ENCODE peak calls at places on chromosomes 13 and 19, in seven cellular contexts. S, L, C, D, H, E and Q are unnamed samples.

GRCh38 chr13:47413112-47413511 is 516.3 kb upstream of the HTR2A start:
- DNase-seq in H (no peak), L (no peak), E (no peak), C (no peak), D (no peak), S (no peak), Q (no peak)

GRCh38 chr13:27455331-27455855 is 5.0 kb upstream of the MTIF3 start:
- DNase-seq in E (no peak), S (no peak), L (no peak), H (no peak), D (no peak), C (peak; percentile 5), Q (peak; percentile 21)

GRCh38 chr13:41500501-41500900 is 43.2 kb downstream of the RGCC start:
- DNase-seq in D (no peak), C (no peak), S (peak; percentile 31), E (no peak), L (peak; percentile 19), H (no peak), Q (no peak)

GRCh38 chr19:10288662-10289166 is 1.0 kb upstream of the ICAM5 start:
- DNase-seq in H (no peak), C (peak; percentile 49), D (no peak), S (no peak), L (peak; percentile 86), E (no peak), Q (peak; percentile 69)

GRCh38 chr13:45361596-45362206 is 20.7 kb upstream of the TPT1 start:
- DNase-seq in D (no peak), S (no peak), E (no peak), C (no peak), L (peak; percentile 60), H (no peak), Q (no peak)

GRCh38 chr13:77222000-77222690 is 104.7 kb downstream of the MYCBP2 start:
- DNase-seq in D (no peak), E (no peak), H (no peak), C (no peak), L (no peak), S (no peak), Q (no peak)

GRCh38 chr13:105196052-105196451 is 1339.4 kb downstream of the EFNB2 start:
- DNase-seq in C (no peak), S (no peak), H (no peak), E (no peak), D (peak; percentile 12), L (peak; percentile 52), Q (peak; percentile 76)

GRCh38 chr13:32537580-32538233 is 888 bp downstream of the N4BP2L2 start:
- DNase-seq in S (peak; percentile 11), D (no peak), E (peak; percentile 49), C (no peak), H (peak; percentile 33), L (peak; percentile 12), Q (no peak)

GRCh38 chr19:34904846-34905527 is 21.7 kb upstream of the ZNF30 start:
- DNase-seq in D (no peak), C (no peak), S (no peak), E (peak; percentile 17), L (no peak), H (no peak), Q (no peak)

GRCh38 chr13:87274209-87274819 is 396.9 kb upstream of the SLITRK5 start:
- DNase-seq in S (no peak), C (peak; percentile 3), L (peak; percentile 30), H (no peak), E (peak; percentile 47), D (no peak), Q (peak; percentile 72)

GRCh38 chr19:1080360-1081161 is 13.6 kb downstream of the ARHGAP45 start:
- DNase-seq in L (no peak), D (no peak), C (no peak), S (no peak), H (no peak), E (no peak), Q (no peak)